ENCODE peak calls at places on chromosome 1, in seven cellular contexts. O, W, G, Z, T, N and V are unnamed samples.

GRCh38 chr1:224673161-224673560 is 57.0 kb downstream of the CNIH3 start:
- DNase-seq in O (no peak), W (no peak), G (no peak), Z (no peak), T (no peak), N (no peak), V (no peak)

GRCh38 chr1:8625981-8626898 is 191.2 kb downstream of the RERE start:
- DNase-seq in O (peak), W (peak), G (no peak), Z (no peak), T (no peak), N (peak), V (no peak)

GRCh38 chr1:201019321-201019977 is 4.1 kb downstream of the KIF21B start:
- DNase-seq in O (peak), W (no peak), G (peak), Z (peak), T (no peak), N (peak), V (no peak)

GRCh38 chr1:44714944-44715571 is 15.9 kb downstream of the RNU5D-1 start:
- DNase-seq in O (peak), W (peak), G (peak), Z (peak), T (peak), N (peak), V (peak)

GRCh38 chr1:6956488-6957159 is 171.4 kb downstream of the CAMTA1 start:
- DNase-seq in O (no peak), W (no peak), G (no peak), Z (no peak), T (no peak), N (no peak), V (no peak)

GRCh38 chr1:193661385-193661784 is 475.0 kb upstream of the B3GALT2 start:
- DNase-seq in O (no peak), W (no peak), G (no peak), Z (no peak), T (no peak), N (no peak), V (no peak)

GRCh38 chr1:39701092-39701460 is 9.8 kb upstream of the HPCAL4 start:
- DNase-seq in O (peak), W (peak), G (peak), Z (no peak), T (no peak), N (peak), V (peak)

GRCh38 chr1:29453502-29454240 is 217.3 kb downstream of the PTPRU start:
- DNase-seq in O (peak), W (peak), G (no peak), Z (peak), T (peak), N (peak), V (no peak)

GRCh38 chr1:69511426-69512192 is 56.1 kb upstream of the LRRC7 start:
- DNase-seq in O (no peak), W (no peak), G (no peak), Z (no peak), T (no peak), N (no peak), V (no peak)

GRCh38 chr1:116886532-116886931 is 23.2 kb upstream of the PTGFRN start:
- DNase-seq in O (peak), W (peak), G (no peak), Z (no peak), T (peak), N (peak), V (no peak)

GRCh38 chr1:205317311-205317917 is 4.1 kb downstream of the NUAK2 start:
- DNase-seq in O (peak), W (peak), G (peak), Z (no peak), T (peak), N (no peak), V (peak)

GRCh38 chr1:43954036-43954435 is 7.3 kb downstream of the IPO13 start:
- DNase-seq in O (no peak), W (no peak), G (no peak), Z (no peak), T (no peak), N (no peak), V (no peak)

GRCh38 chr1:4694492-4694891 is 40.1 kb downstream of the AJAP1 start:
- DNase-seq in O (no peak), W (no peak), G (no peak), Z (no peak), T (no peak), N (no peak), V (no peak)

GRCh38 chr1:209937996-209938959 is at the start of gene SYT14:
- DNase-seq in O (peak), W (peak), G (peak), Z (no peak), T (peak), N (peak), V (peak)

GRCh38 chr1:234918216-234918841 is 210.3 kb downstream of the TOMM20 start:
- DNase-seq in O (peak), W (peak), G (no peak), Z (no peak), T (peak), N (no peak), V (no peak)

GRCh38 chr1:229388876-229389580 is 44.9 kb downstream of the ACTA1 start:
- DNase-seq in O (no peak), W (peak), G (no peak), Z (no peak), T (no peak), N (peak), V (no peak)

GRCh38 chr1:229253170-229253974 is 17.5 kb upstream of the RAB4A start:
- DNase-seq in O (peak), W (peak), G (no peak), Z (peak), T (no peak), N (peak), V (no peak)

GRCh38 chr1:53187371-53187770 is 9.3 kb upstream of the CPT2 start:
- DNase-seq in O (no peak), W (no peak), G (no peak), Z (no peak), T (no peak), N (no peak), V (no peak)

GRCh38 chr1:58204284-58204683 is 342.2 kb downstream of the OMA1 start:
- DNase-seq in O (no peak), W (no peak), G (no peak), Z (no peak), T (no peak), N (no peak), V (no peak)